ENCODE peak calls at places on chromosomes 7 and 10, in seven cellular contexts. H is stimulated activated CD8-positive, alpha-beta memory T cell treated with anti-CD3 and anti-CD28 coated beads, Interleukin-4, amount 100 ng/mL, for 48 hours; W is upper lobe of right lung; D is ELF-1; Y is caudate nucleus; M is hypothalamus; X is Calu3. K is an unnamed sample.

GRCh38 chr7:3910041-3910440 is 609.0 kb downstream of the SDK1 start:
- DNase-seq in M (peak; percentile 22), H (no peak), X (no peak), D (no peak), W (no peak), Y (peak; percentile 34), K (no peak)

GRCh38 chr7:94354950-94355349 is 39.7 kb upstream of the COL1A2 start:
- DNase-seq in Y (no peak), X (no peak), W (no peak), H (no peak), D (no peak), M (no peak), K (no peak)

GRCh38 chr10:48507933-48508830 is 96.7 kb downstream of the ARHGAP22 start:
- DNase-seq in Y (no peak), X (no peak), M (no peak), W (no peak), H (peak; percentile 12), D (no peak), K (no peak)

GRCh38 chr10:102767428-102768160 is 23.8 kb downstream of the WBP1L start:
- DNase-seq in X (no peak), D (no peak), Y (no peak), H (no peak), W (no peak), M (no peak), K (no peak)

GRCh38 chr7:51901489-51901840 is 584.9 kb upstream of the COBL start:
- DNase-seq in D (no peak), M (no peak), X (no peak), W (no peak), H (no peak), Y (no peak), K (no peak)

GRCh38 chr10:16386855-16387254 is 50.0 kb upstream of the PTER start:
- DNase-seq in W (no peak), M (no peak), X (no peak), Y (no peak), H (no peak), D (peak; percentile 15), K (peak; percentile 39)

GRCh38 chr10:34748767-34749166 is 66.3 kb downstream of the PARD3 start:
- DNase-seq in H (no peak), M (no peak), W (no peak), D (no peak), X (no peak), Y (no peak), K (no peak)

GRCh38 chr10:95832216-95833037 is 75.3 kb upstream of the CC2D2B start:
- DNase-seq in W (no peak), X (no peak), D (no peak), M (no peak), Y (no peak), H (no peak), K (no peak)

GRCh38 chr7:86598311-86598710 is 45.4 kb upstream of the GRM3 start:
- DNase-seq in H (no peak), Y (no peak), X (peak; percentile 6), W (peak; percentile 51), M (no peak), D (peak; percentile 81), K (peak; percentile 54)

GRCh38 chr10:104038958-104039752 is 46.5 kb downstream of the COL17A1 start:
- DNase-seq in M (no peak), W (peak; percentile 66), X (no peak), H (no peak), Y (no peak), D (no peak), K (no peak)

GRCh38 chr7:116403265-116403664 is 96.3 kb upstream of the CAV2 start:
- DNase-seq in X (no peak), M (no peak), D (no peak), H (no peak), W (no peak), Y (no peak), K (no peak)

GRCh38 chr10:129761981-129762956 is 201.8 kb downstream of the EBF3 start:
- DNase-seq in Y (no peak), M (no peak), X (no peak), W (peak; percentile 19), H (no peak), D (peak; percentile 43), K (no peak)

GRCh38 chr7:141685285-141686035 is 16.5 kb downstream of the DENND11 start:
- DNase-seq in M (no peak), Y (no peak), D (no peak), X (no peak), W (peak; percentile 64), H (no peak), K (no peak)

GRCh38 chr10:97182327-97182990 is 3.3 kb downstream of the SLIT1 start:
- DNase-seq in H (no peak), M (no peak), W (peak; percentile 30), X (no peak), Y (no peak), D (no peak), K (no peak)

GRCh38 chr10:72889391-72889831 is 4.1 kb upstream of the OIT3 start:
- DNase-seq in Y (no peak), D (no peak), H (no peak), M (no peak), W (no peak), X (no peak), K (no peak)

GRCh38 chr10:123143162-123143824 is 4.6 kb upstream of the HMX2 start:
- DNase-seq in H (no peak), Y (no peak), D (peak; percentile 49), X (no peak), W (no peak), M (no peak), K (no peak)

GRCh38 chr10:132113206-132113605 is 47.5 kb downstream of the JAKMIP3 start:
- DNase-seq in M (no peak), X (no peak), H (no peak), W (no peak), D (peak; percentile 59), Y (no peak), K (no peak)

GRCh38 chr10:14891151-14891550 is 12.5 kb downstream of the SUV39H2 start:
- DNase-seq in M (no peak), D (no peak), Y (no peak), H (no peak), W (no peak), X (no peak), K (no peak)

GRCh38 chr7:42726066-42726785 is 185.6 kb downstream of the C7orf25 start:
- DNase-seq in Y (no peak), D (no peak), W (no peak), M (no peak), H (no peak), X (no peak), K (no peak)

GRCh38 chr10:4733150-4733842 is 92.7 kb upstream of the AKR1E2 start:
- DNase-seq in M (no peak), X (peak; percentile 81), D (peak; percentile 18), H (no peak), W (no peak), Y (no peak), K (no peak)

GRCh38 chr10:125003146-125003900 is 61.4 kb downstream of the ZRANB1 start:
- DNase-seq in Y (no peak), X (no peak), H (no peak), W (peak; percentile 49), D (no peak), M (no peak), K (no peak)

GRCh38 chr7:36967387-36967786 is 243.1 kb upstream of the AOAH start:
- DNase-seq in D (peak; percentile 85), M (peak; percentile 23), Y (no peak), W (no peak), H (no peak), X (peak; percentile 75), K (peak; percentile 80)

GRCh38 chr10:86715836-86716235 is 40.6 kb upstream of the BMPR1A start:
- DNase-seq in X (no peak), Y (no peak), M (no peak), H (no peak), D (no peak), W (no peak), K (no peak)

GRCh38 chr7:114426824-114427223 is 12.2 kb downstream of the FOXP2 start:
- DNase-seq in Y (no peak), W (no peak), H (no peak), M (no peak), X (no peak), D (no peak), K (no peak)

GRCh38 chr7:153440781-153441180 is 611.4 kb upstream of the DPP6 start:
- DNase-seq in Y (no peak), X (no peak), W (no peak), M (no peak), D (no peak), H (no peak), K (no peak)

GRCh38 chr10:114548662-114549061 is 109.4 kb downstream of the ABLIM1 start:
- DNase-seq in D (peak; percentile 59), M (no peak), X (peak; percentile 51), H (no peak), W (no peak), Y (no peak), K (peak; percentile 56)

GRCh38 chr7:19107392-19108147 is 9.9 kb downstream of the TWIST1 start:
- DNase-seq in H (no peak), M (no peak), D (peak; percentile 64), W (no peak), X (no peak), Y (no peak), K (no peak)

K was measured in iPS-NIHi11.